ENCODE peak calls at places on chromosomes 1 and 21, in five cellular contexts. R, H, T, S and D are unnamed samples.
A peak's percentile ranks its signal among the peaks of the same experiment; 100 is the strongest.

GRCh38 chr1:200039849-200040479 is 12.5 kb downstream of the NR5A2 start:
- DNase-seq in T (no peak), S (no peak), H (no peak), R (peak; percentile 36), D (peak; percentile 54)

GRCh38 chr1:3536395-3536794 is 74.9 kb downstream of the MEGF6 start:
- DNase-seq in H (no peak), R (no peak), T (no peak), S (no peak), D (no peak)

GRCh38 chr1:111208921-111209320 is 8.5 kb upstream of the DENND2D start:
- DNase-seq in S (no peak), T (no peak), R (no peak), H (no peak), D (no peak)

GRCh38 chr1:189121941-189122340 is 1355.7 kb downstream of the BRINP3 start:
- DNase-seq in T (no peak), S (no peak), H (no peak), R (no peak), D (no peak)

GRCh38 chr21:36246080-36246631 is 73.8 kb upstream of the MORC3 start:
- DNase-seq in R (no peak), H (no peak), S (no peak), T (no peak), D (no peak)

GRCh38 chr1:86069757-86070145 is 86.8 kb downstream of the COL24A1 start:
- DNase-seq in T (no peak), R (no peak), H (no peak), S (no peak), D (no peak)

GRCh38 chr1:169240449-169241242 is 127.0 kb downstream of the NME7 start:
- DNase-seq in H (no peak), R (no peak), T (no peak), S (no peak), D (no peak)

GRCh38 chr21:46429754-46430681 is 28.7 kb upstream of the DIP2A start:
- DNase-seq in S (no peak), T (no peak), H (no peak), R (no peak), D (no peak)

GRCh38 chr21:32427958-32428623 is 15.6 kb downstream of the EVA1C start:
- DNase-seq in R (no peak), T (no peak), S (no peak), H (no peak), D (no peak)

GRCh38 chr1:208040714-208041393 is 129.9 kb upstream of the CD34 start:
- DNase-seq in H (no peak), T (no peak), S (no peak), R (no peak), D (peak; percentile 80)

GRCh38 chr1:91831132-91831930 is 54.6 kb downstream of the TGFBR3 start:
- DNase-seq in R (no peak), T (no peak), H (no peak), S (no peak), D (no peak)
- TF ChIP-seq EZH2phosphoT487 in R (no peak), T (no peak), H (no peak), S (no peak), D (no peak)

GRCh38 chr1:174445817-174446216 is 1.9 kb upstream of the GPR52 start:
- DNase-seq in H (no peak), R (no peak), T (no peak), S (no peak), D (peak; percentile 55)
- TF ChIP-seq EZH2phosphoT487 in H (no peak), R (no peak), T (no peak), S (no peak), D (no peak)

GRCh38 chr21:35178098-35178497 is 129.0 kb upstream of the RUNX1 start:
- DNase-seq in H (no peak), R (no peak), T (no peak), S (no peak), D (no peak)

GRCh38 chr21:35179990-35180557 is 131.0 kb upstream of the RUNX1 start:
- DNase-seq in R (no peak), S (no peak), T (no peak), H (no peak), D (no peak)

GRCh38 chr21:35178812-35179211 is 129.7 kb upstream of the RUNX1 start:
- DNase-seq in R (no peak), S (no peak), T (no peak), H (no peak), D (no peak)
- TF ChIP-seq EZH2phosphoT487 in R (no peak), S (no peak), T (no peak), H (no peak), D (no peak)

GRCh38 chr1:56532359-56532696 is 47.0 kb downstream of the PLPP3 start:
- DNase-seq in S (no peak), H (no peak), R (no peak), T (no peak), D (no peak)
- TF ChIP-seq EZH2phosphoT487 in S (no peak), H (no peak), R (no peak), T (no peak), D (no peak)

GRCh38 chr1:179781962-179782361 is 38.9 kb downstream of the FAM163A start:
- DNase-seq in R (peak; percentile 83), T (no peak), H (peak; percentile 80), S (no peak), D (no peak)
- TF ChIP-seq EZH2phosphoT487 in R (no peak), T (no peak), H (no peak), S (no peak), D (no peak)

GRCh38 chr1:8627728-8628127 is 189.7 kb downstream of the RERE start:
- DNase-seq in S (no peak), R (no peak), H (no peak), T (no peak), D (no peak)
- TF ChIP-seq EZH2phosphoT487 in S (no peak), R (no peak), H (no peak), T (no peak), D (no peak)

GRCh38 chr1:228286505-228287417 is 78.9 kb downstream of the OBSCN start:
- DNase-seq in S (no peak), H (no peak), R (no peak), T (no peak), D (no peak)
- TF ChIP-seq EZH2phosphoT487 in S (no peak), H (no peak), R (no peak), T (no peak), D (no peak)

GRCh38 chr1:6648556-6648955 is 23.9 kb downstream of the THAP3 start:
- DNase-seq in R (no peak), H (no peak), S (no peak), T (no peak), D (no peak)

GRCh38 chr1:6645022-6645421 is 20.4 kb downstream of the THAP3 start:
- DNase-seq in T (no peak), R (no peak), H (no peak), S (no peak), D (no peak)

GRCh38 chr1:6651889-6652288 is 27.2 kb downstream of the THAP3 start:
- DNase-seq in S (no peak), H (no peak), R (no peak), T (no peak), D (no peak)

DNA sequence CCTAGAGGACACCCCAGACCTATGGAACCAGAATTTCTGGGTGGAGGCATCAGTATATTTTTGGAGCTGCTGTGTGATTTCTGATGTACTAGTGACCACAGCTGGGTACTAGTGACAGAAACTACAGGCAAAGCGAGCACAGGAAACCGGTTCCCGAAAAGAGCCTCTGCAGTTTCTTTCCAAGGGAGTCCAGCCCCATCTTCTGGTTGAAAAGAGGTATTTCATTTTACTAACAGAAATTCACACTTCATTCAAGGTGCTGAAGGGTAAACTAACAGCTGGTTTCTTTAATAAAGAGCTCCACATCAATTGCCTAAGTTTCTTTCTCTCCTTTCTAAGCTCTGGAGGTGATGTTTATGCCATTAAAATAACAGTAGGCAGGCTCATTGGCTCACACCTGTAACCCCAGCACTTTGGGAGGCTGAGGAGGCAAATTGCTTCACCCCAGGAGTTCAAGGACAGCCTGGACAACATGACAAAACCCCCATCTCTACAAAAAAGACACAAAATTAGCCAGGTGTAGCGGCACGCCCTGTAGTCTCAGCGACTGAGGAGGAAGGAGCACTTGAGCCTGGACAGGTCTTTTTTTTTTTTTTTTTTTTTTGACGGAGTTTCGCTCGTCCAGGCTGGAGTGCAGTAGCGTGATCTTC is 22.0 kb downstream of the THAP3 start:
- DNase-seq in S (peak; percentile 65), R (peak; percentile 66), T (peak; percentile 19), H (peak; percentile 68), D (peak; percentile 64)
- TF ChIP-seq EZH2phosphoT487 in S (no peak), R (no peak), T (no peak), H (no peak), D (no peak)

GRCh38 chr1:177656598-177656997 is 313.3 kb downstream of the SEC16B start:
- DNase-seq in H (no peak), R (no peak), T (no peak), S (no peak), D (no peak)
- TF ChIP-seq EZH2phosphoT487 in H (no peak), R (no peak), T (no peak), S (no peak), D (no peak)